ENCODE peak calls at places on chromosomes 11 and 22, in five cellular contexts. M is A549, D is endothelial cell of umbilical vein, T is HepG2, C is K562. Z is an unnamed sample.
A peak's percentile ranks its signal among the peaks of the same experiment; 100 is the strongest.

GRCh38 chr11:78564037-78564888 is 10.4 kb downstream of the NARS2 start:
- DNase-seq in M (peak; percentile 67), D (peak; percentile 83), T (peak; percentile 60), C (peak; percentile 41), Z (peak; percentile 80)

GRCh38 chr22:20948989-20949388 is 18.1 kb upstream of the AIFM3 start:
- DNase-seq in M (no peak), D (no peak), T (no peak), C (no peak), Z (no peak)

GRCh38 chr11:63945482-63946163 is 6.8 kb downstream of the NAA40 start:
- DNase-seq in M (peak; percentile 75), D (peak; percentile 68), T (peak; percentile 62), C (peak; percentile 64), Z (peak; percentile 76)

GRCh38 chr22:37765498-37765897 is 42.2 kb upstream of the GCAT start:
- DNase-seq in M (no peak), D (no peak), T (no peak), C (no peak), Z (no peak)

GRCh38 chr22:21726650-21727049 is 8.9 kb downstream of the YPEL1 start:
- DNase-seq in M (peak; percentile 48), D (no peak), T (peak; percentile 57), C (peak; percentile 90), Z (peak; percentile 55)

GRCh38 chr11:3015796-3016195 is 23.7 kb upstream of the NAP1L4 start:
- DNase-seq in M (no peak), D (no peak), T (no peak), C (no peak), Z (no peak)

GRCh38 chr22:17781319-17782031 is 7.2 kb upstream of the BID start:
- DNase-seq in M (peak; percentile 61), D (peak; percentile 15), T (peak; percentile 78), C (no peak), Z (peak; percentile 73)

GRCh38 chr11:77109236-77110019 is 6.8 kb downstream of the OMP start:
- DNase-seq in M (no peak), D (peak; percentile 12), T (no peak), C (no peak), Z (no peak)

GRCh38 chr22:24992946-24993345 is 40.4 kb downstream of the KIAA1671 start:
- DNase-seq in M (no peak), D (no peak), T (no peak), C (no peak), Z (no peak)

GRCh38 chr22:41910599-41911291 is 4.1 kb downstream of the SHISA8 start:
- DNase-seq in M (no peak), D (no peak), T (no peak), C (no peak), Z (no peak)

GRCh38 chr11:23423119-23423518 is 562.8 kb upstream of the CCDC179 start:
- DNase-seq in M (no peak), D (no peak), T (no peak), C (no peak), Z (no peak)

GRCh38 chr11:76419896-76420295 is 24.9 kb upstream of the EMSY start:
- DNase-seq in M (peak; percentile 30), D (peak; percentile 7), T (peak; percentile 15), C (peak; percentile 59), Z (peak; percentile 44)

GRCh38 chr11:78313898-78314297 is 103.7 kb downstream of the GAB2 start:
- DNase-seq in M (no peak), D (no peak), T (no peak), C (no peak), Z (peak; percentile 81)

GRCh38 chr11:57646756-57647303 is 2.9 kb downstream of the YPEL4 start:
- DNase-seq in M (no peak), D (no peak), T (no peak), C (no peak), Z (no peak)

GRCh38 chr11:118214210-118214914 is 10.4 kb downstream of the JAML start:
- DNase-seq in M (no peak), D (no peak), T (no peak), C (no peak), Z (peak; percentile 92)

GRCh38 chr11:128776434-128777284 is 82.8 kb downstream of the FLI1 start:
- DNase-seq in M (peak; percentile 31), D (no peak), T (no peak), C (peak; percentile 59), Z (peak; percentile 54)

GRCh38 chr11:78188809-78189724 is at the start of gene USP35:
- DNase-seq in M (no peak), D (no peak), T (no peak), C (no peak), Z (no peak)

GRCh38 chr22:24496661-24497060 is 1.5 kb downstream of the UPB1 start:
- DNase-seq in M (no peak), D (no peak), T (no peak), C (no peak), Z (no peak)

GRCh38 chr22:48099671-48100070 is 1337.2 kb downstream of the TBC1D22A start:
- DNase-seq in M (no peak), D (no peak), T (no peak), C (no peak), Z (no peak)

GRCh38 chr11:19842505-19842904 is 129.9 kb downstream of the NAV2 start:
- DNase-seq in M (no peak), D (no peak), T (no peak), C (no peak), Z (no peak)

GRCh38 chr11:131392528-131393255 is 22.3 kb downstream of the NTM start:
- DNase-seq in M (peak; percentile 1), D (no peak), T (no peak), C (no peak), Z (peak; percentile 20)

GRCh38 chr22:20146777-20147176 is 4.1 kb downstream of the CCDC188 start:
- DNase-seq in M (no peak), D (no peak), T (no peak), C (no peak), Z (no peak)

GRCh38 chr22:28759861-28760560 is 12.5 kb upstream of the CCDC117 start:
- DNase-seq in M (peak; percentile 18), D (no peak), T (peak; percentile 96), C (no peak), Z (no peak)

GRCh38 chr11:35814720-35815305 is 129.0 kb upstream of the LDLRAD3 start:
- DNase-seq in M (no peak), D (no peak), T (no peak), C (no peak), Z (no peak)

GRCh38 chr11:71434576-71435130 is 13.5 kb downstream of the DHCR7 start:
- DNase-seq in M (no peak), D (no peak), T (no peak), C (no peak), Z (no peak)

GRCh38 chr11:100827934-100828661 is 141.0 kb downstream of the ARHGAP42 start:
- DNase-seq in M (peak; percentile 76), D (peak; percentile 70), T (peak; percentile 80), C (peak; percentile 9), Z (no peak)

GRCh38 chr11:8777907-8778767 is 95.5 kb downstream of the RPL27A start:
- DNase-seq in M (no peak), D (no peak), T (no peak), C (no peak), Z (no peak)

GRCh38 chr22:40043793-40044101 is 49.0 kb downstream of the FAM83F start:
- DNase-seq in M (no peak), D (no peak), T (no peak), C (no peak), Z (no peak)
- TF ChIP-seq POLR2A in M (no peak), D (no peak), T (no peak), C (peak; percentile 63), Z (no peak)

DNA sequence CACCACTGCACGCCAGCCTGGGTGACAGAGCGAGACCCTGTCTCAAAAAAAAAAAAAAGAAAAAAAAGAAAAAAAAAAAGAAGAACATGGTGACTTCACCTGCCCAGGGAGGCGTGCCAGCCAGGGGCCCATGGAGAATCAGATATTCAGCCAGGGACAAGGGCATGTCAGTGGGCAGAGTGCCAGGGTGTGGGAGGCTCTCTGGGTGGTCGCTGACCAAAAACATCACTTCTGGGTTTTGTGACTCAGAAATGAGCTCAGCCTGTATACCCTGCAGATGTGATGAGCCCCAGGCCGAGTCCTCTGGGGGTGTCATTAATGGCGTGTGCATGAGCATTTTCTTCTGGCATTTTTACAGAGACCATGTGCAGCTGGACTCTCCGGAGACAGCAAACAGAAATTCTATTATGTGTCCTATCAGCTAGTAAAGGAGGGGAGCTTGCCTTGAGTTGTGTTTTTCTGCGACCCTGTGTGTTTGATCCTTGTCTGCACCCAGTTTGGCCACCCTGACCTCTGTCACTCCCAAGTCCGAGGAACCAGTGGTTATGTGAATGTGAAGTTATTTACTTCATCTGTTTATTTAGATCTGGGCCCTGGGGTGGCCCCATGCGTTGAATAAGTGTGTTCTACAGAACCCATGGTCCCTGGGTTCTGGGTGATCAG is 53.6 kb downstream of the BCR start:
- DNase-seq in M (no peak), D (no peak), T (no peak), C (peak; percentile 56), Z (peak; percentile 35)
- TF ChIP-seq MYC in M (no peak), D (no peak), T (no peak), C (no peak), Z (no peak)

DNA sequence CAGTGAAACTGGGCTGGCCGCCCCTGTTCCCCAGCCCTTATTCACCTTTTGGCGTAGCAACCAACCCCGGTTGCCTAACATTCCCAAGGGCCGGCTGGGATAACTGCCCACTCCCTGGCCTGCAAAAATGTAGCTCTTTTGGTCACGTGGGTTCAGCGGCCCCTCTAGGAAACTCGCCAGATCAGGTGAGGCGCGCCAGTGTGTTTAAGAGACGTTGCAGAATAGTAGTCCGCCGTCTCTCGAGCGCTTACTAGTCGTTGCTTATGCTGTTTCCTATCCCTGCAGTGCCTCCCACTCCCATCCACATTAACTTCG is 592 bp downstream of the CEP57 start:
- DNase-seq in M (peak; percentile 56), D (peak; percentile 60), T (peak; percentile 82), C (peak; percentile 57), Z (peak; percentile 87)
- TF ChIP-seq POLR2A in M (no peak), D (no peak), T (peak; percentile 39), C (no peak), Z (peak; percentile 31)

GRCh38 chr11:92852946-92853345 is 116.5 kb upstream of the MTNR1B start:
- DNase-seq in M (no peak), D (no peak), T (no peak), C (no peak), Z (no peak)
- TF ChIP-seq MYC in M (no peak), D (no peak), T (no peak), C (no peak), Z (no peak)